ENCODE peak calls at places on chromosomes 16 and 17, in five cellular contexts. One of them, this sample, is unnamed.

GRCh38 chr16:55408656-55409055 is 70.3 kb upstream of the MMP2 start:
- DNase-seq in fibroblast of the conjunctiva: no peak
- DNase-seq in SK-N-MC: no peak
- DNase-seq in HCEC 1CT: no peak
- DNase-seq in AG09319: no peak
- DNase-seq in this sample: no peak

GRCh38 chr17:80566054-80566400 is 21.4 kb downstream of the RPTOR start:
- DNase-seq in fibroblast of the conjunctiva: no peak
- DNase-seq in SK-N-MC: no peak
- DNase-seq in HCEC 1CT: no peak
- DNase-seq in AG09319: no peak
- DNase-seq in this sample: no peak

GRCh38 chr17:73272906-73273218 is 11.2 kb upstream of the CPSF4L start:
- DNase-seq in fibroblast of the conjunctiva: no peak
- DNase-seq in SK-N-MC: no peak
- DNase-seq in HCEC 1CT: no peak
- DNase-seq in AG09319: no peak
- DNase-seq in this sample: no peak

GRCh38 chr17:55275894-55276804 is 11.4 kb downstream of the HLF start:
- DNase-seq in fibroblast of the conjunctiva: no peak
- DNase-seq in SK-N-MC: peak; percentile 35
- DNase-seq in HCEC 1CT: no peak
- DNase-seq in AG09319: no peak
- DNase-seq in this sample: no peak

GRCh38 chr17:81019563-81020442 is 15.1 kb upstream of the BAIAP2 start:
- DNase-seq in fibroblast of the conjunctiva: no peak
- DNase-seq in SK-N-MC: no peak
- DNase-seq in HCEC 1CT: no peak
- DNase-seq in AG09319: no peak
- DNase-seq in this sample: no peak

GRCh38 chr17:30495586-30495985 is 18.4 kb downstream of the GOSR1 start:
- DNase-seq in fibroblast of the conjunctiva: no peak
- DNase-seq in SK-N-MC: no peak
- DNase-seq in HCEC 1CT: no peak
- DNase-seq in AG09319: no peak
- DNase-seq in this sample: no peak

GRCh38 chr17:62140836-62141235 is 75.8 kb upstream of the MED13 start:
- DNase-seq in fibroblast of the conjunctiva: no peak
- DNase-seq in SK-N-MC: no peak
- DNase-seq in HCEC 1CT: no peak
- DNase-seq in AG09319: no peak
- DNase-seq in this sample: no peak

GRCh38 chr17:9032583-9032982 is 11.3 kb downstream of the NTN1 start:
- DNase-seq in fibroblast of the conjunctiva: no peak
- DNase-seq in SK-N-MC: no peak
- DNase-seq in HCEC 1CT: no peak
- DNase-seq in AG09319: no peak
- DNase-seq in this sample: no peak

GRCh38 chr17:40320771-40321501 is 12.0 kb downstream of the RARA start:
- DNase-seq in fibroblast of the conjunctiva: no peak
- DNase-seq in SK-N-MC: no peak
- DNase-seq in HCEC 1CT: no peak
- DNase-seq in AG09319: no peak
- DNase-seq in this sample: peak; percentile 53

GRCh38 chr17:801660-802059 is 19.5 kb downstream of the MRM3 start:
- DNase-seq in fibroblast of the conjunctiva: no peak
- DNase-seq in SK-N-MC: no peak
- DNase-seq in HCEC 1CT: no peak
- DNase-seq in AG09319: no peak
- DNase-seq in this sample: no peak

GRCh38 chr17:73595068-73595865 is 49.0 kb downstream of the SDK2 start:
- DNase-seq in fibroblast of the conjunctiva: no peak
- DNase-seq in SK-N-MC: no peak
- DNase-seq in HCEC 1CT: no peak
- DNase-seq in AG09319: no peak
- DNase-seq in this sample: no peak

GRCh38 chr17:78089557-78090281 is 38.8 kb downstream of the TMC6 start:
- DNase-seq in fibroblast of the conjunctiva: no peak
- DNase-seq in SK-N-MC: no peak
- DNase-seq in HCEC 1CT: no peak
- DNase-seq in AG09319: no peak
- DNase-seq in this sample: no peak

GRCh38 chr16:83624436-83625120 is 183.2 kb upstream of the HSBP1 start:
- DNase-seq in fibroblast of the conjunctiva: no peak
- DNase-seq in SK-N-MC: no peak
- DNase-seq in HCEC 1CT: no peak
- DNase-seq in AG09319: no peak
- DNase-seq in this sample: no peak

GRCh38 chr17:35651467-35651866 is 64.3 kb downstream of the AP2B1 start:
- DNase-seq in fibroblast of the conjunctiva: no peak
- DNase-seq in SK-N-MC: no peak
- DNase-seq in HCEC 1CT: no peak
- DNase-seq in AG09319: no peak
- DNase-seq in this sample: no peak

GRCh38 chr16:88002211-88002610 is 51.0 kb downstream of the BANP start:
- DNase-seq in fibroblast of the conjunctiva: no peak
- DNase-seq in SK-N-MC: no peak
- DNase-seq in HCEC 1CT: no peak
- DNase-seq in AG09319: no peak
- DNase-seq in this sample: no peak

GRCh38 chr16:79054593-79054992 is 545.9 kb downstream of the MAF start:
- DNase-seq in fibroblast of the conjunctiva: no peak
- DNase-seq in SK-N-MC: no peak
- DNase-seq in HCEC 1CT: no peak
- DNase-seq in AG09319: no peak
- DNase-seq in this sample: no peak

GRCh38 chr16:73125860-73126259 is 77.9 kb upstream of the ZFHX3 start:
- DNase-seq in fibroblast of the conjunctiva: peak; percentile 72
- DNase-seq in SK-N-MC: no peak
- DNase-seq in HCEC 1CT: peak; percentile 72
- DNase-seq in AG09319: peak; percentile 24
- DNase-seq in this sample: no peak

GRCh38 chr16:66714659-66715307 is 18.2 kb upstream of the CMTM4 start:
- DNase-seq in fibroblast of the conjunctiva: no peak
- DNase-seq in SK-N-MC: no peak
- DNase-seq in HCEC 1CT: no peak
- DNase-seq in AG09319: no peak
- DNase-seq in this sample: no peak

GRCh38 chr17:3693829-3694231 is 2.1 kb downstream of the P2RX5 start:
- DNase-seq in fibroblast of the conjunctiva: no peak
- DNase-seq in SK-N-MC: no peak
- DNase-seq in HCEC 1CT: no peak
- DNase-seq in AG09319: no peak
- DNase-seq in this sample: no peak

GRCh38 chr17:76224321-76224852 is 15.9 kb downstream of the RNF157 start:
- DNase-seq in fibroblast of the conjunctiva: no peak
- DNase-seq in SK-N-MC: no peak
- DNase-seq in HCEC 1CT: no peak
- DNase-seq in AG09319: no peak
- DNase-seq in this sample: no peak

GRCh38 chr16:75189638-75190245 is 17.2 kb downstream of the CTRB2 start:
- DNase-seq in fibroblast of the conjunctiva: no peak
- DNase-seq in SK-N-MC: no peak
- DNase-seq in HCEC 1CT: no peak
- DNase-seq in AG09319: no peak
- DNase-seq in this sample: no peak

GRCh38 chr17:2876467-2876866 is 80.2 kb downstream of the RAP1GAP2 start:
- DNase-seq in fibroblast of the conjunctiva: no peak
- DNase-seq in SK-N-MC: no peak
- DNase-seq in HCEC 1CT: no peak
- DNase-seq in AG09319: no peak
- DNase-seq in this sample: no peak

GRCh38 chr17:12603566-12603965 is 62.1 kb upstream of the MYOCD start:
- DNase-seq in fibroblast of the conjunctiva: no peak
- DNase-seq in SK-N-MC: no peak
- DNase-seq in HCEC 1CT: no peak
- DNase-seq in AG09319: no peak
- DNase-seq in this sample: no peak

GRCh38 chr16:12097523-12098428 is 121.2 kb downstream of the SNX29 start:
- DNase-seq in fibroblast of the conjunctiva: peak; percentile 39
- DNase-seq in SK-N-MC: no peak
- DNase-seq in HCEC 1CT: peak; percentile 75
- DNase-seq in AG09319: peak; percentile 76
- DNase-seq in this sample: no peak

GRCh38 chr17:61551255-61551742 is 39.7 kb downstream of the NACA2 start:
- DNase-seq in fibroblast of the conjunctiva: peak; percentile 34
- DNase-seq in SK-N-MC: no peak
- DNase-seq in HCEC 1CT: peak; percentile 48
- DNase-seq in AG09319: no peak
- DNase-seq in this sample: no peak

GRCh38 chr16:59971264-59971663 is 1237.1 kb upstream of the GOT2 start:
- DNase-seq in fibroblast of the conjunctiva: no peak
- DNase-seq in SK-N-MC: no peak
- DNase-seq in HCEC 1CT: no peak
- DNase-seq in AG09319: no peak
- DNase-seq in this sample: no peak

GRCh38 chr16:59126486-59126885 is 392.4 kb upstream of the GOT2 start:
- DNase-seq in fibroblast of the conjunctiva: no peak
- DNase-seq in SK-N-MC: no peak
- DNase-seq in HCEC 1CT: no peak
- DNase-seq in AG09319: no peak
- DNase-seq in this sample: no peak

GRCh38 chr16:90001761-90002503 is 17.3 kb downstream of the DBNDD1 start:
- DNase-seq in fibroblast of the conjunctiva: no peak
- DNase-seq in SK-N-MC: no peak
- DNase-seq in HCEC 1CT: no peak
- DNase-seq in AG09319: no peak
- DNase-seq in this sample: no peak

GRCh38 chr17:41987642-41988041 is 21.0 kb downstream of the CNP start:
- DNase-seq in fibroblast of the conjunctiva: no peak
- DNase-seq in SK-N-MC: no peak
- DNase-seq in HCEC 1CT: no peak
- DNase-seq in AG09319: no peak
- DNase-seq in this sample: no peak

GRCh38 chr16:12902511-12903324 is 1.3 kb downstream of the SHISA9 start:
- DNase-seq in fibroblast of the conjunctiva: no peak
- DNase-seq in SK-N-MC: no peak
- DNase-seq in HCEC 1CT: no peak
- DNase-seq in AG09319: no peak
- DNase-seq in this sample: no peak

GRCh38 chr17:49585422-49586027 is 9.9 kb downstream of the NXPH3 start:
- DNase-seq in fibroblast of the conjunctiva: no peak
- DNase-seq in SK-N-MC: no peak
- DNase-seq in HCEC 1CT: no peak
- DNase-seq in AG09319: no peak
- DNase-seq in this sample: no peak

GRCh38 chr16:71474864-71475263 is 12.8 kb upstream of the ZNF23 start:
- DNase-seq in fibroblast of the conjunctiva: peak; percentile 43
- DNase-seq in SK-N-MC: no peak
- DNase-seq in HCEC 1CT: peak; percentile 97
- DNase-seq in AG09319: peak; percentile 23
- DNase-seq in this sample: no peak

GRCh38 chr17:17072546-17072945 is 30.3 kb downstream of the MPRIP start:
- DNase-seq in fibroblast of the conjunctiva: no peak
- DNase-seq in SK-N-MC: no peak
- DNase-seq in HCEC 1CT: no peak
- DNase-seq in AG09319: no peak
- DNase-seq in this sample: no peak

GRCh38 chr17:7413346-7413985 is 5.8 kb downstream of the NLGN2 start:
- DNase-seq in fibroblast of the conjunctiva: no peak
- DNase-seq in SK-N-MC: no peak
- DNase-seq in HCEC 1CT: peak; percentile 66
- DNase-seq in AG09319: peak; percentile 15
- DNase-seq in this sample: no peak

GRCh38 chr16:30948956-30949654 is at the start of gene ORAI3:
- DNase-seq in fibroblast of the conjunctiva: no peak
- DNase-seq in SK-N-MC: no peak
- DNase-seq in HCEC 1CT: peak; percentile 74
- DNase-seq in AG09319: no peak
- DNase-seq in this sample: no peak

GRCh38 chr17:20920813-20921199 is 122.0 kb downstream of the USP22 start:
- DNase-seq in fibroblast of the conjunctiva: no peak
- DNase-seq in SK-N-MC: no peak
- DNase-seq in HCEC 1CT: peak; percentile 70
- DNase-seq in AG09319: no peak
- DNase-seq in this sample: no peak

GRCh38 chr16:630815-631405 is at the start of gene WFIKKN1:
- DNase-seq in fibroblast of the conjunctiva: no peak
- DNase-seq in SK-N-MC: no peak
- DNase-seq in HCEC 1CT: no peak
- DNase-seq in AG09319: no peak
- DNase-seq in this sample: no peak

GRCh38 chr17:61399131-61400057 is at the start of gene TBX2:
- DNase-seq in fibroblast of the conjunctiva: peak; percentile 83
- DNase-seq in SK-N-MC: no peak
- DNase-seq in HCEC 1CT: peak; percentile 93
- DNase-seq in AG09319: peak; percentile 98
- DNase-seq in this sample: no peak

GRCh38 chr16:31465788-31466370 is 6.1 kb upstream of the TGFB1I1 start:
- DNase-seq in fibroblast of the conjunctiva: no peak
- DNase-seq in SK-N-MC: no peak
- DNase-seq in HCEC 1CT: no peak
- DNase-seq in AG09319: no peak
- DNase-seq in this sample: no peak

GRCh38 chr16:25210758-25211157 is 6.0 kb upstream of the AQP8 start:
- DNase-seq in fibroblast of the conjunctiva: no peak
- DNase-seq in SK-N-MC: no peak
- DNase-seq in HCEC 1CT: peak; percentile 84
- DNase-seq in AG09319: no peak
- DNase-seq in this sample: no peak